ENCODE peak calls at places on chromosome 19, in seven cellular contexts. One of them, this sample, is unnamed.

GRCh38 chr19:35063940-35064818 is 22.7 kb downstream of the HPN start:
- DNase-seq in stimulated activated CD8-positive, alpha-beta memory T cell treated with anti-CD3 and anti-CD28 coated beads, Interleukin-12 subunit alpha, Interleukin-12 subunit beta, amount 100 ng/mL, for 4 hours: no peak
- DNase-seq in iPS DF 19.7: no peak
- DNase-seq in EL: peak; percentile 63
- DNase-seq in H9: no peak
- DNase-seq in body of pancreas: peak; percentile 71
- DNase-seq in fibroblast of pulmonary artery: peak; percentile 55
- DNase-seq in this sample: peak; percentile 60

GRCh38 chr19:39446365-39447084 is 1.1 kb downstream of the SUPT5H start:
- DNase-seq in stimulated activated CD8-positive, alpha-beta memory T cell treated with anti-CD3 and anti-CD28 coated beads, Interleukin-12 subunit alpha, Interleukin-12 subunit beta, amount 100 ng/mL, for 4 hours: no peak
- DNase-seq in H9: no peak
- DNase-seq in body of pancreas: no peak
- DNase-seq in fibroblast of pulmonary artery: no peak
- DNase-seq in iPS DF 19.7: no peak
- DNase-seq in EL: no peak
- DNase-seq in this sample: no peak

GRCh38 chr19:14577885-14578427 is 4.9 kb upstream of the CLEC17A start:
- DNase-seq in iPS DF 19.7: no peak
- DNase-seq in EL: peak; percentile 26
- DNase-seq in body of pancreas: no peak
- DNase-seq in stimulated activated CD8-positive, alpha-beta memory T cell treated with anti-CD3 and anti-CD28 coated beads, Interleukin-12 subunit alpha, Interleukin-12 subunit beta, amount 100 ng/mL, for 4 hours: no peak
- DNase-seq in H9: peak; percentile 69
- DNase-seq in fibroblast of pulmonary artery: no peak
- DNase-seq in this sample: peak; percentile 36

GRCh38 chr19:31905980-31906948 is 439.1 kb upstream of the ZNF507 start:
- DNase-seq in EL: no peak
- DNase-seq in fibroblast of pulmonary artery: no peak
- DNase-seq in stimulated activated CD8-positive, alpha-beta memory T cell treated with anti-CD3 and anti-CD28 coated beads, Interleukin-12 subunit alpha, Interleukin-12 subunit beta, amount 100 ng/mL, for 4 hours: no peak
- DNase-seq in iPS DF 19.7: no peak
- DNase-seq in H9: no peak
- DNase-seq in body of pancreas: no peak
- DNase-seq in this sample: no peak

GRCh38 chr19:35153701-35154534 is 617 bp upstream of the FXYD5 start:
- DNase-seq in iPS DF 19.7: no peak
- DNase-seq in H9: peak; percentile 71
- DNase-seq in stimulated activated CD8-positive, alpha-beta memory T cell treated with anti-CD3 and anti-CD28 coated beads, Interleukin-12 subunit alpha, Interleukin-12 subunit beta, amount 100 ng/mL, for 4 hours: peak; percentile 57
- DNase-seq in fibroblast of pulmonary artery: peak; percentile 34
- DNase-seq in EL: peak; percentile 58
- DNase-seq in body of pancreas: peak; percentile 43
- DNase-seq in this sample: peak; percentile 36

GRCh38 chr19:48994035-48994386 is 324 bp downstream of the RUVBL2 start:
- DNase-seq in EL: no peak
- DNase-seq in stimulated activated CD8-positive, alpha-beta memory T cell treated with anti-CD3 and anti-CD28 coated beads, Interleukin-12 subunit alpha, Interleukin-12 subunit beta, amount 100 ng/mL, for 4 hours: no peak
- DNase-seq in H9: no peak
- DNase-seq in body of pancreas: no peak
- DNase-seq in fibroblast of pulmonary artery: no peak
- DNase-seq in iPS DF 19.7: no peak
- DNase-seq in this sample: no peak

GRCh38 chr19:2492870-2493269 is 16.9 kb downstream of the GADD45B start:
- DNase-seq in H9: no peak
- DNase-seq in fibroblast of pulmonary artery: no peak
- DNase-seq in EL: no peak
- DNase-seq in stimulated activated CD8-positive, alpha-beta memory T cell treated with anti-CD3 and anti-CD28 coated beads, Interleukin-12 subunit alpha, Interleukin-12 subunit beta, amount 100 ng/mL, for 4 hours: no peak
- DNase-seq in body of pancreas: no peak
- DNase-seq in iPS DF 19.7: no peak
- DNase-seq in this sample: no peak

GRCh38 chr19:739998-740715 is 10.8 kb upstream of the MISP start:
- DNase-seq in stimulated activated CD8-positive, alpha-beta memory T cell treated with anti-CD3 and anti-CD28 coated beads, Interleukin-12 subunit alpha, Interleukin-12 subunit beta, amount 100 ng/mL, for 4 hours: no peak
- DNase-seq in H9: no peak
- DNase-seq in body of pancreas: no peak
- DNase-seq in EL: no peak
- DNase-seq in iPS DF 19.7: no peak
- DNase-seq in fibroblast of pulmonary artery: no peak
- DNase-seq in this sample: no peak

GRCh38 chr19:4445963-4446668 is 11.5 kb downstream of the UBXN6 start:
- DNase-seq in fibroblast of pulmonary artery: no peak
- DNase-seq in body of pancreas: no peak
- DNase-seq in iPS DF 19.7: no peak
- DNase-seq in H9: no peak
- DNase-seq in EL: no peak
- DNase-seq in stimulated activated CD8-positive, alpha-beta memory T cell treated with anti-CD3 and anti-CD28 coated beads, Interleukin-12 subunit alpha, Interleukin-12 subunit beta, amount 100 ng/mL, for 4 hours: no peak
- DNase-seq in this sample: no peak

GRCh38 chr19:961866-962620 is 22.1 kb upstream of the WDR18 start:
- DNase-seq in body of pancreas: no peak
- DNase-seq in stimulated activated CD8-positive, alpha-beta memory T cell treated with anti-CD3 and anti-CD28 coated beads, Interleukin-12 subunit alpha, Interleukin-12 subunit beta, amount 100 ng/mL, for 4 hours: no peak
- DNase-seq in H9: no peak
- DNase-seq in fibroblast of pulmonary artery: no peak
- DNase-seq in iPS DF 19.7: no peak
- DNase-seq in EL: no peak
- DNase-seq in this sample: no peak

GRCh38 chr19:33887891-33888290 is 91.2 kb downstream of the KCTD15 start:
- DNase-seq in EL: no peak
- DNase-seq in body of pancreas: peak; percentile 68
- DNase-seq in stimulated activated CD8-positive, alpha-beta memory T cell treated with anti-CD3 and anti-CD28 coated beads, Interleukin-12 subunit alpha, Interleukin-12 subunit beta, amount 100 ng/mL, for 4 hours: no peak
- DNase-seq in fibroblast of pulmonary artery: no peak
- DNase-seq in H9: no peak
- DNase-seq in iPS DF 19.7: no peak
- DNase-seq in this sample: no peak

GRCh38 chr19:38837656-38838121 is 6.1 kb upstream of the ECH1 start:
- DNase-seq in fibroblast of pulmonary artery: no peak
- DNase-seq in iPS DF 19.7: no peak
- DNase-seq in body of pancreas: peak; percentile 39
- DNase-seq in EL: peak; percentile 83
- DNase-seq in H9: no peak
- DNase-seq in stimulated activated CD8-positive, alpha-beta memory T cell treated with anti-CD3 and anti-CD28 coated beads, Interleukin-12 subunit alpha, Interleukin-12 subunit beta, amount 100 ng/mL, for 4 hours: no peak
- DNase-seq in this sample: no peak

GRCh38 chr19:56748443-56748842 is 76.9 kb upstream of the ZNF835 start:
- DNase-seq in fibroblast of pulmonary artery: peak; percentile 7
- DNase-seq in EL: no peak
- DNase-seq in body of pancreas: no peak
- DNase-seq in H9: no peak
- DNase-seq in stimulated activated CD8-positive, alpha-beta memory T cell treated with anti-CD3 and anti-CD28 coated beads, Interleukin-12 subunit alpha, Interleukin-12 subunit beta, amount 100 ng/mL, for 4 hours: no peak
- DNase-seq in iPS DF 19.7: no peak
- DNase-seq in this sample: no peak

GRCh38 chr19:1279782-1280341 is 4.5 kb downstream of the FAM174C start:
- DNase-seq in body of pancreas: peak; percentile 82
- DNase-seq in EL: peak; percentile 79
- DNase-seq in H9: peak; percentile 89
- DNase-seq in fibroblast of pulmonary artery: peak; percentile 87
- DNase-seq in stimulated activated CD8-positive, alpha-beta memory T cell treated with anti-CD3 and anti-CD28 coated beads, Interleukin-12 subunit alpha, Interleukin-12 subunit beta, amount 100 ng/mL, for 4 hours: peak; percentile 56
- DNase-seq in iPS DF 19.7: no peak
- DNase-seq in this sample: peak; percentile 75

GRCh38 chr19:47057328-47057727 is 8.9 kb upstream of the TMEM160 start:
- DNase-seq in iPS DF 19.7: no peak
- DNase-seq in stimulated activated CD8-positive, alpha-beta memory T cell treated with anti-CD3 and anti-CD28 coated beads, Interleukin-12 subunit alpha, Interleukin-12 subunit beta, amount 100 ng/mL, for 4 hours: no peak
- DNase-seq in body of pancreas: no peak
- DNase-seq in fibroblast of pulmonary artery: peak; percentile 29
- DNase-seq in EL: peak; percentile 43
- DNase-seq in H9: no peak
- DNase-seq in this sample: peak; percentile 61

GRCh38 chr19:677601-678380 is 1.6 kb downstream of the FSTL3 start:
- DNase-seq in body of pancreas: peak; percentile 53
- DNase-seq in EL: no peak
- DNase-seq in stimulated activated CD8-positive, alpha-beta memory T cell treated with anti-CD3 and anti-CD28 coated beads, Interleukin-12 subunit alpha, Interleukin-12 subunit beta, amount 100 ng/mL, for 4 hours: no peak
- DNase-seq in fibroblast of pulmonary artery: no peak
- DNase-seq in iPS DF 19.7: no peak
- DNase-seq in H9: no peak
- DNase-seq in this sample: no peak

GRCh38 chr19:13619203-13619632 is 112.9 kb upstream of the CACNA1A start:
- DNase-seq in H9: no peak
- DNase-seq in fibroblast of pulmonary artery: no peak
- DNase-seq in EL: no peak
- DNase-seq in stimulated activated CD8-positive, alpha-beta memory T cell treated with anti-CD3 and anti-CD28 coated beads, Interleukin-12 subunit alpha, Interleukin-12 subunit beta, amount 100 ng/mL, for 4 hours: no peak
- DNase-seq in iPS DF 19.7: no peak
- DNase-seq in body of pancreas: no peak
- DNase-seq in this sample: no peak

GRCh38 chr19:45160870-45161714 is at the start of gene NKPD1:
- DNase-seq in EL: no peak
- DNase-seq in iPS DF 19.7: no peak
- DNase-seq in stimulated activated CD8-positive, alpha-beta memory T cell treated with anti-CD3 and anti-CD28 coated beads, Interleukin-12 subunit alpha, Interleukin-12 subunit beta, amount 100 ng/mL, for 4 hours: no peak
- DNase-seq in fibroblast of pulmonary artery: no peak
- DNase-seq in body of pancreas: peak; percentile 81
- DNase-seq in H9: peak; percentile 67
- DNase-seq in this sample: no peak

GRCh38 chr19:12648088-12648487 is 18.5 kb downstream of the MAN2B1 start:
- DNase-seq in fibroblast of pulmonary artery: no peak
- DNase-seq in iPS DF 19.7: no peak
- DNase-seq in body of pancreas: peak; percentile 40
- DNase-seq in H9: peak; percentile 76
- DNase-seq in stimulated activated CD8-positive, alpha-beta memory T cell treated with anti-CD3 and anti-CD28 coated beads, Interleukin-12 subunit alpha, Interleukin-12 subunit beta, amount 100 ng/mL, for 4 hours: no peak
- DNase-seq in EL: no peak
- DNase-seq in this sample: no peak

This sample was measured in HT1080.